ENCODE peak calls at places on chromosomes 4 and X, in seven cellular contexts. H is SHP77 treated with DMSO at 0.1 percent for 48 hours, N is hypothalamus, W is epithelial cell of esophagus, L is HFF-Myc, V is left kidney, G is upper lobe of left lung. C is an unnamed sample.

GRCh38 chr4:184994010-184994622 is 24.2 kb upstream of the HELT start:
- DNase-seq in H (no peak), N (no peak), W (no peak), L (no peak), V (no peak), G (no peak), C (no peak)

GRCh38 chr4:41406051-41406516 is 131.9 kb upstream of the LIMCH1 start:
- DNase-seq in H (peak; percentile 20), N (no peak), W (no peak), L (no peak), V (no peak), G (no peak), C (no peak)

GRCh38 chrX:132786217-132786616 is 172.2 kb downstream of the HS6ST2 start:
- DNase-seq in H (no peak), N (no peak), W (peak; percentile 17), L (no peak), V (no peak), G (no peak), C (no peak)

GRCh38 chr4:111512081-111512774 is 633.0 kb upstream of the FAM241A start:
- DNase-seq in H (no peak), N (no peak), W (peak; percentile 84), L (peak; percentile 51), V (no peak), G (no peak), C (peak; percentile 6)

GRCh38 chrX:49250066-49250465 is 14.4 kb downstream of the FOXP3 start:
- DNase-seq in H (no peak), N (no peak), W (no peak), L (no peak), V (no peak), G (no peak), C (no peak)

GRCh38 chr4:141102367-141102766 is 30.9 kb downstream of the RNF150 start:
- DNase-seq in H (no peak), N (no peak), W (peak; percentile 62), L (peak; percentile 64), V (no peak), G (no peak), C (peak; percentile 24)

GRCh38 chr4:171668403-171668802 is 144.8 kb upstream of the GALNTL6 start:
- DNase-seq in H (no peak), N (no peak), W (no peak), L (no peak), V (no peak), G (no peak), C (no peak)

GRCh38 chr4:100907465-100908454 is 389.9 kb upstream of the EMCN start:
- DNase-seq in H (no peak), N (no peak), W (peak; percentile 50), L (no peak), V (peak; percentile 13), G (no peak), C (no peak)

GRCh38 chr4:168604496-168605373 is 107.9 kb downstream of the PALLD start:
- DNase-seq in H (no peak), N (peak; percentile 43), W (peak; percentile 90), L (no peak), V (peak; percentile 30), G (no peak), C (no peak)

GRCh38 chr4:45323453-45324058 is 597.2 kb upstream of the GNPDA2 start:
- DNase-seq in H (no peak), N (no peak), W (no peak), L (no peak), V (no peak), G (no peak), C (no peak)

GRCh38 chr4:42151568-42152506 is 618 bp downstream of the BEND4 start:
- DNase-seq in H (no peak), N (no peak), W (peak; percentile 11), L (no peak), V (peak; percentile 89), G (no peak), C (no peak)

GRCh38 chr4:140098481-140099132 is 55.4 kb downstream of the MAML3 start:
- DNase-seq in H (no peak), N (no peak), W (peak; percentile 33), L (no peak), V (no peak), G (no peak), C (no peak)

GRCh38 chr4:173835863-173836262 is 305.8 kb upstream of the HAND2 start:
- DNase-seq in H (no peak), N (peak; percentile 19), W (peak; percentile 36), L (no peak), V (peak; percentile 41), G (no peak), C (no peak)

GRCh38 chr4:101439926-101440325 is 92.6 kb upstream of the PPP3CA start:
- DNase-seq in H (no peak), N (no peak), W (no peak), L (no peak), V (no peak), G (no peak), C (no peak)